ENCODE peak calls at places on chromosomes 7 and 10, in four cellular contexts. N, Z, Y and D are unnamed samples.

GRCh38 chr10:102113956-102114857 is 6.0 kb downstream of the LDB1 start:
- DNase-seq in N (no peak), Y (no peak), Z (peak), D (no peak)

GRCh38 chr7:155066417-155066950 is 3.6 kb upstream of the HTR5A start:
- DNase-seq in N (no peak), Y (peak), Z (peak), D (no peak)

GRCh38 chr10:107497024-107497423 is 332.5 kb upstream of the SORCS1 start:
- DNase-seq in Z (no peak), N (no peak), Y (no peak), D (no peak)

GRCh38 chr7:131723926-131724325 is 167.5 kb upstream of the PODXL start:
- DNase-seq in Y (peak), N (no peak), Z (no peak), D (no peak)

GRCh38 chr7:70047891-70048448 is 449.7 kb downstream of the AUTS2 start:
- DNase-seq in Z (no peak), Y (no peak), N (no peak), D (no peak)

GRCh38 chr7:29406366-29406765 is 157.3 kb upstream of the PRR15 start:
- DNase-seq in Z (no peak), N (no peak), Y (no peak), D (no peak)

GRCh38 chr10:27816305-27816704 is 70.7 kb upstream of the MKX start:
- DNase-seq in Z (no peak), N (no peak), Y (no peak), D (no peak)

GRCh38 chr7:43639858-43640491 is 57.1 kb downstream of the STK17A start:
- DNase-seq in Z (no peak), N (no peak), Y (peak), D (no peak)

GRCh38 chr7:19463581-19463980 is 245.3 kb downstream of the POLR1F start:
- DNase-seq in N (no peak), Z (no peak), Y (no peak), D (no peak)

GRCh38 chr10:10259013-10259412 is 758.7 kb upstream of the CELF2 start:
- DNase-seq in Y (no peak), Z (no peak), N (no peak), D (no peak)

GRCh38 chr7:151631968-151632749 is 112.5 kb upstream of the RHEB start:
- DNase-seq in Z (peak), Y (peak), N (no peak), D (no peak)

GRCh38 chr7:16136896-16137295 is 284.4 kb downstream of the CRPPA start:
- DNase-seq in N (no peak), Z (no peak), Y (no peak), D (no peak)

GRCh38 chr10:68110027-68110426 is 739 bp downstream of the MYPN start:
- DNase-seq in Y (no peak), Z (no peak), N (no peak), D (no peak)

GRCh38 chr7:150940446-150941102 is 37.5 kb downstream of the KCNH2 start:
- DNase-seq in N (no peak), Y (no peak), Z (no peak), D (no peak)

GRCh38 chr7:83751217-83751616 is 102.3 kb upstream of the SEMA3E start:
- DNase-seq in N (peak), Z (no peak), Y (peak), D (peak)

GRCh38 chr7:38385682-38386081 is 112.2 kb upstream of the TARP start:
- DNase-seq in Y (no peak), Z (no peak), N (no peak), D (no peak)

GRCh38 chr7:155763721-155764431 is 48.4 kb downstream of the SHH start:
- DNase-seq in Y (peak), Z (peak), N (no peak), D (no peak)

GRCh38 chr7:90190995-90191394 is 20.5 kb upstream of the STEAP2 start:
- DNase-seq in Z (no peak), Y (no peak), N (no peak), D (no peak)

GRCh38 chr10:61842755-61843497 is 58.6 kb upstream of the ARID5B start:
- DNase-seq in Z (no peak), N (no peak), Y (peak), D (no peak)

GRCh38 chr7:55928006-55928767 is 23.5 kb upstream of the MRPS17 start:
- DNase-seq in N (no peak), Y (no peak), Z (no peak), D (no peak)

GRCh38 chr10:18378766-18379165 is 238.5 kb downstream of the CACNB2 start:
- DNase-seq in Y (no peak), N (no peak), Z (no peak), D (no peak)

GRCh38 chr7:112869111-112869774 is 79.0 kb upstream of the TMEM168 start:
- DNase-seq in N (peak), Y (peak), Z (peak), D (no peak)

GRCh38 chr10:29646960-29647431 is 12.2 kb upstream of the SVIL start:
- DNase-seq in Y (peak), Z (no peak), N (no peak), D (no peak)

GRCh38 chr7:13898957-13899670 is 90.4 kb downstream of the ETV1 start:
- DNase-seq in Y (no peak), N (no peak), Z (no peak), D (no peak)